ENCODE peak calls at places on chromosome 14, in eight cellular contexts. One of them, this sample, is unnamed.

GRCh38 chr14:68580096-68580640 is 212.7 kb downstream of the ZFP36L1 start:
- DNase-seq in T-helper 1 cell: no peak
- DNase-seq in fibroblast of the aortic adventitia: no peak
- DNase-seq in substantia nigra: no peak
- DNase-seq in activated CD8-positive, alpha-beta memory T cell treated with anti-CD3 and anti-CD28 coated beads for 24 hours: no peak
- DNase-seq in lower leg skin: no peak
- DNase-seq in NCI-H1092 treated with DMSO at 0.1 percent for 48 hours: no peak
- DNase-seq in HFF-Myc: no peak
- DNase-seq in this sample: no peak

GRCh38 chr14:56594428-56594827 is 14.8 kb downstream of the TMEM260 start:
- DNase-seq in HFF-Myc: no peak
- DNase-seq in NCI-H1092 treated with DMSO at 0.1 percent for 48 hours: no peak
- DNase-seq in lower leg skin: no peak
- DNase-seq in fibroblast of the aortic adventitia: no peak
- DNase-seq in substantia nigra: no peak
- DNase-seq in T-helper 1 cell: no peak
- DNase-seq in activated CD8-positive, alpha-beta memory T cell treated with anti-CD3 and anti-CD28 coated beads for 24 hours: no peak
- DNase-seq in this sample: no peak

GRCh38 chr14:53450871-53451270 is 297.7 kb upstream of the DDHD1 start:
- DNase-seq in substantia nigra: no peak
- DNase-seq in NCI-H1092 treated with DMSO at 0.1 percent for 48 hours: peak
- DNase-seq in HFF-Myc: no peak
- DNase-seq in T-helper 1 cell: no peak
- DNase-seq in activated CD8-positive, alpha-beta memory T cell treated with anti-CD3 and anti-CD28 coated beads for 24 hours: no peak
- DNase-seq in lower leg skin: no peak
- DNase-seq in fibroblast of the aortic adventitia: peak
- DNase-seq in this sample: peak

GRCh38 chr14:61360796-61361526 is 39.6 kb downstream of the PRKCH start:
- DNase-seq in lower leg skin: no peak
- DNase-seq in fibroblast of the aortic adventitia: no peak
- DNase-seq in T-helper 1 cell: no peak
- DNase-seq in HFF-Myc: no peak
- DNase-seq in activated CD8-positive, alpha-beta memory T cell treated with anti-CD3 and anti-CD28 coated beads for 24 hours: no peak
- DNase-seq in NCI-H1092 treated with DMSO at 0.1 percent for 48 hours: no peak
- DNase-seq in substantia nigra: no peak
- DNase-seq in this sample: no peak

GRCh38 chr14:37584211-37585100 is 10.6 kb downstream of the FOXA1 start:
- DNase-seq in T-helper 1 cell: no peak
- DNase-seq in NCI-H1092 treated with DMSO at 0.1 percent for 48 hours: peak
- DNase-seq in lower leg skin: no peak
- DNase-seq in HFF-Myc: no peak
- DNase-seq in substantia nigra: no peak
- DNase-seq in activated CD8-positive, alpha-beta memory T cell treated with anti-CD3 and anti-CD28 coated beads for 24 hours: no peak
- DNase-seq in fibroblast of the aortic adventitia: no peak
- DNase-seq in this sample: no peak

GRCh38 chr14:70663707-70664179 is 22.0 kb downstream of the TTC9 start:
- DNase-seq in fibroblast of the aortic adventitia: peak
- DNase-seq in T-helper 1 cell: no peak
- DNase-seq in NCI-H1092 treated with DMSO at 0.1 percent for 48 hours: no peak
- DNase-seq in substantia nigra: no peak
- DNase-seq in HFF-Myc: no peak
- DNase-seq in lower leg skin: no peak
- DNase-seq in activated CD8-positive, alpha-beta memory T cell treated with anti-CD3 and anti-CD28 coated beads for 24 hours: no peak
- DNase-seq in this sample: peak

GRCh38 chr14:99268776-99269510 is 3.1 kb downstream of the BCL11B start:
- DNase-seq in fibroblast of the aortic adventitia: no peak
- DNase-seq in NCI-H1092 treated with DMSO at 0.1 percent for 48 hours: peak
- DNase-seq in lower leg skin: no peak
- DNase-seq in HFF-Myc: no peak
- DNase-seq in T-helper 1 cell: no peak
- DNase-seq in substantia nigra: no peak
- DNase-seq in activated CD8-positive, alpha-beta memory T cell treated with anti-CD3 and anti-CD28 coated beads for 24 hours: peak
- DNase-seq in this sample: no peak

GRCh38 chr14:70585221-70585620 is 15.2 kb downstream of the MED6 start:
- DNase-seq in T-helper 1 cell: no peak
- DNase-seq in HFF-Myc: no peak
- DNase-seq in NCI-H1092 treated with DMSO at 0.1 percent for 48 hours: no peak
- DNase-seq in activated CD8-positive, alpha-beta memory T cell treated with anti-CD3 and anti-CD28 coated beads for 24 hours: no peak
- DNase-seq in lower leg skin: no peak
- DNase-seq in substantia nigra: no peak
- DNase-seq in fibroblast of the aortic adventitia: peak
- DNase-seq in this sample: no peak

GRCh38 chr14:61619494-61619893 is 75.8 kb upstream of the HIF1A start:
- DNase-seq in lower leg skin: no peak
- DNase-seq in activated CD8-positive, alpha-beta memory T cell treated with anti-CD3 and anti-CD28 coated beads for 24 hours: no peak
- DNase-seq in T-helper 1 cell: no peak
- DNase-seq in substantia nigra: no peak
- DNase-seq in fibroblast of the aortic adventitia: no peak
- DNase-seq in HFF-Myc: no peak
- DNase-seq in NCI-H1092 treated with DMSO at 0.1 percent for 48 hours: no peak
- DNase-seq in this sample: no peak

GRCh38 chr14:30935445-30935844 is 61.1 kb downstream of the COCH start:
- DNase-seq in fibroblast of the aortic adventitia: no peak
- DNase-seq in NCI-H1092 treated with DMSO at 0.1 percent for 48 hours: no peak
- DNase-seq in HFF-Myc: no peak
- DNase-seq in lower leg skin: no peak
- DNase-seq in substantia nigra: no peak
- DNase-seq in activated CD8-positive, alpha-beta memory T cell treated with anti-CD3 and anti-CD28 coated beads for 24 hours: no peak
- DNase-seq in T-helper 1 cell: no peak
- DNase-seq in this sample: no peak

GRCh38 chr14:21868442-21869046 is 194.9 kb upstream of the OR4E1 start:
- DNase-seq in NCI-H1092 treated with DMSO at 0.1 percent for 48 hours: peak
- DNase-seq in HFF-Myc: peak
- DNase-seq in T-helper 1 cell: peak
- DNase-seq in lower leg skin: no peak
- DNase-seq in activated CD8-positive, alpha-beta memory T cell treated with anti-CD3 and anti-CD28 coated beads for 24 hours: peak
- DNase-seq in substantia nigra: peak
- DNase-seq in fibroblast of the aortic adventitia: peak
- DNase-seq in this sample: peak

GRCh38 chr14:68137704-68138619 is 318.4 kb downstream of the RAD51B start:
- DNase-seq in lower leg skin: peak
- DNase-seq in HFF-Myc: peak
- DNase-seq in T-helper 1 cell: no peak
- DNase-seq in substantia nigra: peak
- DNase-seq in activated CD8-positive, alpha-beta memory T cell treated with anti-CD3 and anti-CD28 coated beads for 24 hours: no peak
- DNase-seq in NCI-H1092 treated with DMSO at 0.1 percent for 48 hours: peak
- DNase-seq in fibroblast of the aortic adventitia: peak
- DNase-seq in this sample: peak

GRCh38 chr14:80965041-80965440 is 9.6 kb downstream of the TSHR start:
- DNase-seq in substantia nigra: no peak
- DNase-seq in HFF-Myc: no peak
- DNase-seq in T-helper 1 cell: no peak
- DNase-seq in lower leg skin: no peak
- DNase-seq in activated CD8-positive, alpha-beta memory T cell treated with anti-CD3 and anti-CD28 coated beads for 24 hours: no peak
- DNase-seq in NCI-H1092 treated with DMSO at 0.1 percent for 48 hours: no peak
- DNase-seq in fibroblast of the aortic adventitia: no peak
- DNase-seq in this sample: peak

GRCh38 chr14:51219473-51220448 is 20.3 kb upstream of the TMX1 start:
- DNase-seq in fibroblast of the aortic adventitia: peak
- DNase-seq in T-helper 1 cell: no peak
- DNase-seq in activated CD8-positive, alpha-beta memory T cell treated with anti-CD3 and anti-CD28 coated beads for 24 hours: no peak
- DNase-seq in NCI-H1092 treated with DMSO at 0.1 percent for 48 hours: peak
- DNase-seq in HFF-Myc: no peak
- DNase-seq in substantia nigra: no peak
- DNase-seq in lower leg skin: no peak
- DNase-seq in this sample: peak

GRCh38 chr14:76133103-76133502 is 18.6 kb upstream of the GPATCH2L start:
- DNase-seq in substantia nigra: no peak
- DNase-seq in lower leg skin: no peak
- DNase-seq in T-helper 1 cell: no peak
- DNase-seq in activated CD8-positive, alpha-beta memory T cell treated with anti-CD3 and anti-CD28 coated beads for 24 hours: no peak
- DNase-seq in HFF-Myc: no peak
- DNase-seq in fibroblast of the aortic adventitia: peak
- DNase-seq in NCI-H1092 treated with DMSO at 0.1 percent for 48 hours: no peak
- DNase-seq in this sample: peak

GRCh38 chr14:100822007-100822406 is 3.9 kb upstream of the MEG3 start:
- DNase-seq in HFF-Myc: no peak
- DNase-seq in activated CD8-positive, alpha-beta memory T cell treated with anti-CD3 and anti-CD28 coated beads for 24 hours: no peak
- DNase-seq in NCI-H1092 treated with DMSO at 0.1 percent for 48 hours: no peak
- DNase-seq in T-helper 1 cell: no peak
- DNase-seq in substantia nigra: no peak
- DNase-seq in lower leg skin: no peak
- DNase-seq in fibroblast of the aortic adventitia: no peak
- DNase-seq in this sample: no peak

GRCh38 chr14:74401504-74402241 is 24.3 kb downstream of the SYNDIG1L start:
- DNase-seq in T-helper 1 cell: peak
- DNase-seq in fibroblast of the aortic adventitia: no peak
- DNase-seq in substantia nigra: no peak
- DNase-seq in HFF-Myc: no peak
- DNase-seq in activated CD8-positive, alpha-beta memory T cell treated with anti-CD3 and anti-CD28 coated beads for 24 hours: peak
- DNase-seq in NCI-H1092 treated with DMSO at 0.1 percent for 48 hours: no peak
- DNase-seq in lower leg skin: peak
- DNase-seq in this sample: no peak

GRCh38 chr14:104753528-104754212 is 723 bp downstream of the SIVA1 start:
- DNase-seq in T-helper 1 cell: no peak
- DNase-seq in fibroblast of the aortic adventitia: no peak
- DNase-seq in NCI-H1092 treated with DMSO at 0.1 percent for 48 hours: no peak
- DNase-seq in activated CD8-positive, alpha-beta memory T cell treated with anti-CD3 and anti-CD28 coated beads for 24 hours: peak
- DNase-seq in HFF-Myc: no peak
- DNase-seq in substantia nigra: no peak
- DNase-seq in lower leg skin: no peak
- DNase-seq in this sample: no peak

GRCh38 chr14:64364907-64365306 is 23.2 kb upstream of the MTHFD1 start:
- DNase-seq in activated CD8-positive, alpha-beta memory T cell treated with anti-CD3 and anti-CD28 coated beads for 24 hours: no peak
- DNase-seq in lower leg skin: no peak
- DNase-seq in fibroblast of the aortic adventitia: peak
- DNase-seq in substantia nigra: no peak
- DNase-seq in HFF-Myc: no peak
- DNase-seq in NCI-H1092 treated with DMSO at 0.1 percent for 48 hours: no peak
- DNase-seq in T-helper 1 cell: no peak
- DNase-seq in this sample: peak

GRCh38 chr14:85217412-85217811 is 312.5 kb upstream of the FLRT2 start:
- DNase-seq in NCI-H1092 treated with DMSO at 0.1 percent for 48 hours: no peak
- DNase-seq in HFF-Myc: peak
- DNase-seq in substantia nigra: no peak
- DNase-seq in lower leg skin: no peak
- DNase-seq in activated CD8-positive, alpha-beta memory T cell treated with anti-CD3 and anti-CD28 coated beads for 24 hours: no peak
- DNase-seq in fibroblast of the aortic adventitia: no peak
- DNase-seq in T-helper 1 cell: no peak
- DNase-seq in this sample: no peak

GRCh38 chr14:79502751-79503148 is 708.6 kb downstream of the DIO2 start:
- DNase-seq in fibroblast of the aortic adventitia: no peak
- DNase-seq in HFF-Myc: no peak
- DNase-seq in activated CD8-positive, alpha-beta memory T cell treated with anti-CD3 and anti-CD28 coated beads for 24 hours: no peak
- DNase-seq in lower leg skin: no peak
- DNase-seq in substantia nigra: no peak
- DNase-seq in T-helper 1 cell: no peak
- DNase-seq in NCI-H1092 treated with DMSO at 0.1 percent for 48 hours: no peak
- DNase-seq in this sample: no peak

GRCh38 chr14:33848706-33849454 is 102.0 kb downstream of the EGLN3 start:
- DNase-seq in activated CD8-positive, alpha-beta memory T cell treated with anti-CD3 and anti-CD28 coated beads for 24 hours: no peak
- DNase-seq in lower leg skin: no peak
- DNase-seq in fibroblast of the aortic adventitia: peak
- DNase-seq in NCI-H1092 treated with DMSO at 0.1 percent for 48 hours: peak
- DNase-seq in substantia nigra: peak
- DNase-seq in HFF-Myc: peak
- DNase-seq in T-helper 1 cell: no peak
- DNase-seq in this sample: peak

GRCh38 chr14:32023540-32023939 is 53.6 kb upstream of the ARHGAP5 start:
- DNase-seq in activated CD8-positive, alpha-beta memory T cell treated with anti-CD3 and anti-CD28 coated beads for 24 hours: no peak
- DNase-seq in HFF-Myc: no peak
- DNase-seq in substantia nigra: no peak
- DNase-seq in T-helper 1 cell: no peak
- DNase-seq in NCI-H1092 treated with DMSO at 0.1 percent for 48 hours: no peak
- DNase-seq in lower leg skin: no peak
- DNase-seq in fibroblast of the aortic adventitia: no peak
- DNase-seq in this sample: no peak

GRCh38 chr14:38129705-38130104 is 78.0 kb upstream of the SSTR1 start:
- DNase-seq in T-helper 1 cell: no peak
- DNase-seq in NCI-H1092 treated with DMSO at 0.1 percent for 48 hours: no peak
- DNase-seq in fibroblast of the aortic adventitia: no peak
- DNase-seq in activated CD8-positive, alpha-beta memory T cell treated with anti-CD3 and anti-CD28 coated beads for 24 hours: peak
- DNase-seq in HFF-Myc: no peak
- DNase-seq in lower leg skin: no peak
- DNase-seq in substantia nigra: no peak
- DNase-seq in this sample: no peak

GRCh38 chr14:97456958-97457357 is 659.8 kb downstream of the VRK1 start:
- DNase-seq in T-helper 1 cell: peak
- DNase-seq in substantia nigra: no peak
- DNase-seq in activated CD8-positive, alpha-beta memory T cell treated with anti-CD3 and anti-CD28 coated beads for 24 hours: peak
- DNase-seq in HFF-Myc: no peak
- DNase-seq in fibroblast of the aortic adventitia: no peak
- DNase-seq in lower leg skin: no peak
- DNase-seq in NCI-H1092 treated with DMSO at 0.1 percent for 48 hours: no peak
- DNase-seq in this sample: peak

GRCh38 chr14:23376477-23377200 is at the start of gene CMTM5:
- DNase-seq in HFF-Myc: no peak
- DNase-seq in NCI-H1092 treated with DMSO at 0.1 percent for 48 hours: no peak
- DNase-seq in fibroblast of the aortic adventitia: no peak
- DNase-seq in lower leg skin: no peak
- DNase-seq in activated CD8-positive, alpha-beta memory T cell treated with anti-CD3 and anti-CD28 coated beads for 24 hours: no peak
- DNase-seq in substantia nigra: peak
- DNase-seq in T-helper 1 cell: no peak
- DNase-seq in this sample: no peak

GRCh38 chr14:37778135-37778943 is 182.9 kb downstream of the TTC6 start:
- DNase-seq in HFF-Myc: no peak
- DNase-seq in fibroblast of the aortic adventitia: no peak
- DNase-seq in activated CD8-positive, alpha-beta memory T cell treated with anti-CD3 and anti-CD28 coated beads for 24 hours: no peak
- DNase-seq in lower leg skin: no peak
- DNase-seq in NCI-H1092 treated with DMSO at 0.1 percent for 48 hours: no peak
- DNase-seq in T-helper 1 cell: no peak
- DNase-seq in substantia nigra: no peak
- DNase-seq in this sample: no peak

GRCh38 chr14:28661171-28661772 is 105.3 kb upstream of the FOXG1 start:
- DNase-seq in activated CD8-positive, alpha-beta memory T cell treated with anti-CD3 and anti-CD28 coated beads for 24 hours: no peak
- DNase-seq in substantia nigra: no peak
- DNase-seq in HFF-Myc: no peak
- DNase-seq in T-helper 1 cell: no peak
- DNase-seq in NCI-H1092 treated with DMSO at 0.1 percent for 48 hours: no peak
- DNase-seq in fibroblast of the aortic adventitia: peak
- DNase-seq in lower leg skin: no peak
- DNase-seq in this sample: peak

GRCh38 chr14:89833120-89833521 is 121.4 kb downstream of the EFCAB11 start:
- DNase-seq in substantia nigra: no peak
- DNase-seq in HFF-Myc: no peak
- DNase-seq in fibroblast of the aortic adventitia: peak
- DNase-seq in lower leg skin: no peak
- DNase-seq in T-helper 1 cell: no peak
- DNase-seq in activated CD8-positive, alpha-beta memory T cell treated with anti-CD3 and anti-CD28 coated beads for 24 hours: no peak
- DNase-seq in NCI-H1092 treated with DMSO at 0.1 percent for 48 hours: no peak
- DNase-seq in this sample: peak

GRCh38 chr14:102516531-102517411 is 7.2 kb upstream of the ANKRD9 start:
- DNase-seq in substantia nigra: no peak
- DNase-seq in activated CD8-positive, alpha-beta memory T cell treated with anti-CD3 and anti-CD28 coated beads for 24 hours: peak
- DNase-seq in T-helper 1 cell: peak
- DNase-seq in NCI-H1092 treated with DMSO at 0.1 percent for 48 hours: peak
- DNase-seq in lower leg skin: no peak
- DNase-seq in fibroblast of the aortic adventitia: no peak
- DNase-seq in HFF-Myc: no peak
- DNase-seq in this sample: no peak

GRCh38 chr14:69625299-69626131 is 14.1 kb downstream of the SUSD6 start:
- DNase-seq in HFF-Myc: no peak
- DNase-seq in NCI-H1092 treated with DMSO at 0.1 percent for 48 hours: no peak
- DNase-seq in fibroblast of the aortic adventitia: no peak
- DNase-seq in substantia nigra: peak
- DNase-seq in lower leg skin: no peak
- DNase-seq in T-helper 1 cell: peak
- DNase-seq in activated CD8-positive, alpha-beta memory T cell treated with anti-CD3 and anti-CD28 coated beads for 24 hours: peak
- DNase-seq in this sample: peak

GRCh38 chr14:96204151-96205058 is at the start of gene BDKRB2:
- DNase-seq in NCI-H1092 treated with DMSO at 0.1 percent for 48 hours: peak
- DNase-seq in HFF-Myc: peak
- DNase-seq in T-helper 1 cell: no peak
- DNase-seq in fibroblast of the aortic adventitia: peak
- DNase-seq in substantia nigra: peak
- DNase-seq in activated CD8-positive, alpha-beta memory T cell treated with anti-CD3 and anti-CD28 coated beads for 24 hours: no peak
- DNase-seq in lower leg skin: peak
- DNase-seq in this sample: peak

This sample was measured in AG10803.